ENCODE peak calls at places on chromosome 3, in nine cellular contexts. One of them, this sample, is unnamed.

GRCh38 chr3:77147836-77148578 is 108.1 kb downstream of the ROBO2 start:
- DNase-seq in NB4: no peak
- DNase-seq in kidney: no peak
- DNase-seq in heart left ventricle: no peak
- DNase-seq in B cell: no peak
- DNase-seq in endodermal cell: peak; percentile 54
- DNase-seq in glutamatergic neuron: no peak
- DNase-seq in fibroblast of pulmonary artery: peak; percentile 1
- DNase-seq in GM12865: no peak
- DNase-seq in this sample: no peak

GRCh38 chr3:50089603-50089945 is 855 bp downstream of the RBM5 start:
- DNase-seq in B cell: no peak
- DNase-seq in fibroblast of pulmonary artery: no peak
- DNase-seq in kidney: no peak
- DNase-seq in heart left ventricle: no peak
- DNase-seq in glutamatergic neuron: no peak
- DNase-seq in endodermal cell: no peak
- DNase-seq in GM12865: peak; percentile 31
- DNase-seq in NB4: peak; percentile 37
- DNase-seq in this sample: no peak

GRCh38 chr3:52082951-52083350 is 26.6 kb upstream of the DUSP7 start:
- DNase-seq in kidney: peak; percentile 39
- DNase-seq in NB4: no peak
- DNase-seq in heart left ventricle: no peak
- DNase-seq in glutamatergic neuron: no peak
- DNase-seq in B cell: no peak
- DNase-seq in GM12865: no peak
- DNase-seq in endodermal cell: no peak
- DNase-seq in fibroblast of pulmonary artery: no peak
- DNase-seq in this sample: no peak

GRCh38 chr3:70849911-70850699 is 537.7 kb upstream of the MDFIC2 start:
- DNase-seq in B cell: no peak
- DNase-seq in glutamatergic neuron: no peak
- DNase-seq in kidney: no peak
- DNase-seq in fibroblast of pulmonary artery: peak; percentile 95
- DNase-seq in GM12865: no peak
- DNase-seq in heart left ventricle: no peak
- DNase-seq in NB4: no peak
- DNase-seq in endodermal cell: no peak
- DNase-seq in this sample: no peak

GRCh38 chr3:90261481-90262433 is 1154.3 kb downstream of the EPHA3 start:
- DNase-seq in kidney: no peak
- DNase-seq in fibroblast of pulmonary artery: no peak
- DNase-seq in glutamatergic neuron: no peak
- DNase-seq in GM12865: no peak
- DNase-seq in heart left ventricle: no peak
- DNase-seq in NB4: no peak
- DNase-seq in B cell: no peak
- DNase-seq in endodermal cell: no peak
- DNase-seq in this sample: no peak

GRCh38 chr3:128190501-128190900 is 37.2 kb downstream of the EEFSEC start:
- DNase-seq in fibroblast of pulmonary artery: no peak
- DNase-seq in heart left ventricle: no peak
- DNase-seq in kidney: no peak
- DNase-seq in GM12865: no peak
- DNase-seq in glutamatergic neuron: no peak
- DNase-seq in B cell: no peak
- DNase-seq in NB4: no peak
- DNase-seq in endodermal cell: no peak
- DNase-seq in this sample: no peak

GRCh38 chr3:71859128-71859519 is 74.2 kb upstream of the PROK2 start:
- DNase-seq in heart left ventricle: no peak
- DNase-seq in kidney: no peak
- DNase-seq in fibroblast of pulmonary artery: peak; percentile 23
- DNase-seq in endodermal cell: no peak
- DNase-seq in NB4: peak; percentile 83
- DNase-seq in B cell: no peak
- DNase-seq in glutamatergic neuron: no peak
- DNase-seq in GM12865: peak; percentile 22
- DNase-seq in this sample: no peak

GRCh38 chr3:66393486-66394260 is 107.1 kb downstream of the LRIG1 start:
- DNase-seq in kidney: no peak
- DNase-seq in glutamatergic neuron: no peak
- DNase-seq in heart left ventricle: no peak
- DNase-seq in GM12865: peak; percentile 81
- DNase-seq in B cell: peak; percentile 77
- DNase-seq in fibroblast of pulmonary artery: peak; percentile 25
- DNase-seq in NB4: peak; percentile 4
- DNase-seq in endodermal cell: peak; percentile 23
- DNase-seq in this sample: no peak

GRCh38 chr3:54681706-54682105 is 246.2 kb downstream of the LRTM1 start:
- DNase-seq in fibroblast of pulmonary artery: no peak
- DNase-seq in glutamatergic neuron: no peak
- DNase-seq in NB4: no peak
- DNase-seq in endodermal cell: no peak
- DNase-seq in kidney: no peak
- DNase-seq in GM12865: no peak
- DNase-seq in heart left ventricle: no peak
- DNase-seq in B cell: no peak
- DNase-seq in this sample: no peak

GRCh38 chr3:9732753-9733115 is 1.2 kb downstream of the BRPF1 start:
- DNase-seq in fibroblast of pulmonary artery: no peak
- DNase-seq in NB4: no peak
- DNase-seq in kidney: no peak
- DNase-seq in GM12865: no peak
- DNase-seq in heart left ventricle: no peak
- DNase-seq in endodermal cell: peak; percentile 55
- DNase-seq in glutamatergic neuron: no peak
- DNase-seq in B cell: no peak
- DNase-seq in this sample: no peak

GRCh38 chr3:39178553-39178952 is 13.8 kb downstream of the XIRP1 start:
- DNase-seq in B cell: no peak
- DNase-seq in GM12865: no peak
- DNase-seq in fibroblast of pulmonary artery: peak; percentile 63
- DNase-seq in endodermal cell: no peak
- DNase-seq in NB4: no peak
- DNase-seq in glutamatergic neuron: no peak
- DNase-seq in kidney: no peak
- DNase-seq in heart left ventricle: no peak
- DNase-seq in this sample: no peak

GRCh38 chr3:175150812-175151411 is 291.8 kb downstream of the NAALADL2 start:
- DNase-seq in glutamatergic neuron: no peak
- DNase-seq in NB4: no peak
- DNase-seq in endodermal cell: peak; percentile 48
- DNase-seq in kidney: no peak
- DNase-seq in fibroblast of pulmonary artery: no peak
- DNase-seq in GM12865: no peak
- DNase-seq in B cell: no peak
- DNase-seq in heart left ventricle: no peak
- DNase-seq in this sample: no peak

DNA sequence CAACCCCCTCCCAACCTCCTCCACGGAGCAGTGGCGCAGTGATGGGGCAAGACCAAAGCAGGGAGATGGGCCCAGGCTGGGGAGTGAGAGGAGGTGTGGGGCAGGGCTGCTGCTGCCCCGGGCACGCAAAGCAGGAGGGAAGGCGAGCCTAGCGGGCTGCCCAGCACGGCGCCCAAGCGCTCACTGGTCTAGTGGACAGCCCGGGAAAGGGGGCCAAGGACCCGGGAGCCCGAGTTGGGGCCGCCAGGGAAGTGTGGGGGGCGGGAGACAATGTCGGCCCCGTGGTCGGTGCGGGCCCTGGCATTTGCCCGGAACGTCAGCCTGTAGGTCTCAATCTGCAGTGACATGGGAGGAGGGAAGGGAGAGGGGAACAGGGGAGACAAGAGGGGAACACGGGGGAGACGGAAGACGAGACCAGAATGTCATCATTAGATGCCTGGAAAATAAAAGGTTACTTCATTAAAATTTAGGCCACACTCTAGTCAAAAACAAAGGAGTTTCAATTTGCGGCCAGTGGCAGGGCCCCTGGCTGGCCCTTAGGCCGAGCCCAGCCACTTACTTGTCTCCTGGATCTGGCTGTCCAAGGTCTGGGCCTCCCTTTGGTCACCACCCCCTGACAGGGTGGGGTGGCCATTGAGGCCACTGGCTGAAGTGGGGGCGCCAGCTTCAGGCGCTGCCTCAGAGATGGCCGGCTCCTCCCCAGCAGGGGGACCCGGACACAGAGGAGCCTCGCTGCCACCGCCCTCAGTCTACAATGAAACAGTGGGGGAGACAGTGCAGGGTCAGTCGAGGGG is 49.9 kb downstream of the DHX30 start:
- DNase-seq in endodermal cell: no peak
- DNase-seq in B cell: no peak
- DNase-seq in kidney: peak; percentile 59
- DNase-seq in GM12865: no peak
- DNase-seq in glutamatergic neuron: no peak
- DNase-seq in NB4: no peak
- DNase-seq in heart left ventricle: no peak
- DNase-seq in fibroblast of pulmonary artery: no peak
- DNase-seq in this sample: no peak
- TF ChIP-seq CTCF in endodermal cell: no peak
- TF ChIP-seq CTCF in B cell: no peak
- TF ChIP-seq CTCF in kidney: no peak
- TF ChIP-seq CTCF in GM12865: no peak
- TF ChIP-seq CTCF in glutamatergic neuron: no peak
- TF ChIP-seq CTCF in NB4: no peak
- TF ChIP-seq CTCF in heart left ventricle: no peak
- TF ChIP-seq CTCF in fibroblast of pulmonary artery: no peak
- TF ChIP-seq CTCF in this sample: no peak

GRCh38 chr3:113535898-113536297 is 3.5 kb downstream of the SIDT1 start:
- DNase-seq in glutamatergic neuron: no peak
- DNase-seq in GM12865: peak; percentile 25
- DNase-seq in fibroblast of pulmonary artery: no peak
- DNase-seq in NB4: no peak
- DNase-seq in heart left ventricle: no peak
- DNase-seq in endodermal cell: peak; percentile 51
- DNase-seq in kidney: no peak
- DNase-seq in B cell: no peak
- DNase-seq in this sample: no peak
- TF ChIP-seq CTCF in glutamatergic neuron: peak; percentile 62
- TF ChIP-seq CTCF in GM12865: no peak
- TF ChIP-seq CTCF in fibroblast of pulmonary artery: peak; percentile 21
- TF ChIP-seq CTCF in NB4: no peak
- TF ChIP-seq CTCF in heart left ventricle: no peak
- TF ChIP-seq CTCF in endodermal cell: peak; percentile 79
- TF ChIP-seq CTCF in kidney: no peak
- TF ChIP-seq CTCF in B cell: peak; percentile 40
- TF ChIP-seq CTCF in this sample: no peak

GRCh38 chr3:161171113-161171512 is 50.0 kb upstream of the NMD3 start:
- DNase-seq in glutamatergic neuron: no peak
- DNase-seq in heart left ventricle: peak; percentile 87
- DNase-seq in endodermal cell: no peak
- DNase-seq in NB4: peak; percentile 38
- DNase-seq in B cell: no peak
- DNase-seq in kidney: peak; percentile 79
- DNase-seq in GM12865: no peak
- DNase-seq in fibroblast of pulmonary artery: peak; percentile 86
- DNase-seq in this sample: no peak

GRCh38 chr3:161175506-161175905 is 45.6 kb upstream of the NMD3 start:
- DNase-seq in GM12865: no peak
- DNase-seq in heart left ventricle: no peak
- DNase-seq in kidney: no peak
- DNase-seq in B cell: no peak
- DNase-seq in fibroblast of pulmonary artery: no peak
- DNase-seq in NB4: no peak
- DNase-seq in endodermal cell: no peak
- DNase-seq in glutamatergic neuron: no peak
- DNase-seq in this sample: no peak

GRCh38 chr3:161166051-161166450 is 55.1 kb upstream of the NMD3 start:
- DNase-seq in kidney: no peak
- DNase-seq in glutamatergic neuron: no peak
- DNase-seq in NB4: no peak
- DNase-seq in GM12865: no peak
- DNase-seq in fibroblast of pulmonary artery: no peak
- DNase-seq in B cell: no peak
- DNase-seq in endodermal cell: no peak
- DNase-seq in heart left ventricle: no peak
- DNase-seq in this sample: no peak

GRCh38 chr3:161171639-161172552 is 49.2 kb upstream of the NMD3 start:
- DNase-seq in fibroblast of pulmonary artery: peak; percentile 39
- DNase-seq in glutamatergic neuron: no peak
- DNase-seq in endodermal cell: no peak
- DNase-seq in kidney: no peak
- DNase-seq in GM12865: no peak
- DNase-seq in NB4: no peak
- DNase-seq in heart left ventricle: no peak
- DNase-seq in B cell: no peak
- DNase-seq in this sample: no peak
- TF ChIP-seq CTCF in fibroblast of pulmonary artery: peak; percentile 41
- TF ChIP-seq CTCF in glutamatergic neuron: no peak
- TF ChIP-seq CTCF in endodermal cell: peak; percentile 74
- TF ChIP-seq CTCF in kidney: peak; percentile 5
- TF ChIP-seq CTCF in GM12865: no peak
- TF ChIP-seq CTCF in NB4: no peak
- TF ChIP-seq CTCF in heart left ventricle: peak; percentile 22
- TF ChIP-seq CTCF in B cell: no peak
- TF ChIP-seq CTCF in this sample: no peak

DNA sequence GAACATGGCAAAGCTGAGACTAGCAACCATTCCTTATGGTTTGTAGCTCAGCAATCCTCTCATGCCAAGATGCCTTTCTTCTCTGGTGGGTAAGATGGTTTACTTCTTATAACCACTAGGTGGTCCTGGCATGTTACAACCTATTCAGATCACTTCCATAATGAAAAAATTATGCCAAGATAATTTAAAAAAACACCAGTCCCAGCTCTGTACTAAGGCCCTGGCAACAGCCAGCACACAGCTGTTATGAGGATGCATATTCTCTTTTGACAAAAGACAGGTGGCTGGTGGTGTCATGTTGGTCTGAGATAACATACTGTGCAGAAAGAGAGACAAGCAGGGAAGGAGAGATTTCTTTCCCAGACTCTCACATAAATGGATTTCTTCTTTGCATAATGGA is 65.7 kb upstream of the FRMD4B start:
- DNase-seq in fibroblast of pulmonary artery: no peak
- DNase-seq in GM12865: no peak
- DNase-seq in heart left ventricle: no peak
- DNase-seq in NB4: peak; percentile 1
- DNase-seq in kidney: no peak
- DNase-seq in endodermal cell: no peak
- DNase-seq in B cell: no peak
- DNase-seq in glutamatergic neuron: no peak
- DNase-seq in this sample: no peak
- TF ChIP-seq CTCF in fibroblast of pulmonary artery: peak; percentile 27
- TF ChIP-seq CTCF in GM12865: no peak
- TF ChIP-seq CTCF in heart left ventricle: no peak
- TF ChIP-seq CTCF in NB4: peak; percentile 8
- TF ChIP-seq CTCF in kidney: no peak
- TF ChIP-seq CTCF in endodermal cell: peak; percentile 69
- TF ChIP-seq CTCF in B cell: no peak
- TF ChIP-seq CTCF in glutamatergic neuron: peak; percentile 51
- TF ChIP-seq CTCF in this sample: peak; percentile 19

This sample was measured in GM12864.